ENCODE peak calls at places on chromosomes 13 and 19, in ten cellular contexts. One of them, this sample, is unnamed.

GRCh38 chr13:27973956-27974662 is 5.0 kb upstream of the CDX2 start:
- DNase-seq in AG04450: no peak
- DNase-seq in retinal pigment epithelial cell: no peak
- DNase-seq in A549: no peak
- DNase-seq in Panc1: no peak
- DNase-seq in colonic mucosa: no peak
- DNase-seq in uterus: no peak
- DNase-seq in tibial artery: no peak
- DNase-seq in keratinocyte: no peak
- DNase-seq in kidney epithelial cell: no peak
- DNase-seq in this sample: no peak

GRCh38 chr13:97757807-97758206 is 195.7 kb upstream of the IPO5 start:
- DNase-seq in AG04450: no peak
- DNase-seq in colonic mucosa: no peak
- DNase-seq in keratinocyte: no peak
- DNase-seq in retinal pigment epithelial cell: no peak
- DNase-seq in tibial artery: peak; percentile 68
- DNase-seq in kidney epithelial cell: no peak
- DNase-seq in uterus: no peak
- DNase-seq in Panc1: no peak
- DNase-seq in A549: no peak
- DNase-seq in this sample: no peak

GRCh38 chr19:51676566-51677083 is 16.5 kb upstream of the SPACA6 start:
- DNase-seq in tibial artery: no peak
- DNase-seq in retinal pigment epithelial cell: no peak
- DNase-seq in keratinocyte: no peak
- DNase-seq in AG04450: no peak
- DNase-seq in uterus: no peak
- DNase-seq in colonic mucosa: no peak
- DNase-seq in kidney epithelial cell: no peak
- DNase-seq in A549: no peak
- DNase-seq in Panc1: no peak
- DNase-seq in this sample: no peak

GRCh38 chr13:95588721-95589120 is 36.2 kb downstream of the CLDN10 start:
- DNase-seq in colonic mucosa: no peak
- DNase-seq in AG04450: no peak
- DNase-seq in tibial artery: no peak
- DNase-seq in keratinocyte: no peak
- DNase-seq in Panc1: no peak
- DNase-seq in A549: no peak
- DNase-seq in uterus: no peak
- DNase-seq in kidney epithelial cell: no peak
- DNase-seq in retinal pigment epithelial cell: no peak
- DNase-seq in this sample: no peak

GRCh38 chr13:101127741-101128353 is 288.5 kb downstream of the NALCN start:
- DNase-seq in Panc1: no peak
- DNase-seq in A549: peak; percentile 19
- DNase-seq in tibial artery: no peak
- DNase-seq in retinal pigment epithelial cell: no peak
- DNase-seq in keratinocyte: no peak
- DNase-seq in uterus: no peak
- DNase-seq in AG04450: peak; percentile 13
- DNase-seq in colonic mucosa: no peak
- DNase-seq in kidney epithelial cell: no peak
- DNase-seq in this sample: no peak

GRCh38 chr13:30763786-30764440 is 28.6 kb downstream of the ALOX5AP start:
- DNase-seq in A549: no peak
- DNase-seq in uterus: no peak
- DNase-seq in colonic mucosa: no peak
- DNase-seq in Panc1: no peak
- DNase-seq in retinal pigment epithelial cell: no peak
- DNase-seq in AG04450: no peak
- DNase-seq in keratinocyte: no peak
- DNase-seq in tibial artery: no peak
- DNase-seq in kidney epithelial cell: no peak
- DNase-seq in this sample: no peak

GRCh38 chr13:42545842-42546241 is 28.1 kb upstream of the TNFSF11 start:
- DNase-seq in Panc1: no peak
- DNase-seq in kidney epithelial cell: no peak
- DNase-seq in uterus: no peak
- DNase-seq in colonic mucosa: no peak
- DNase-seq in keratinocyte: no peak
- DNase-seq in AG04450: no peak
- DNase-seq in retinal pigment epithelial cell: no peak
- DNase-seq in tibial artery: no peak
- DNase-seq in A549: no peak
- DNase-seq in this sample: no peak

GRCh38 chr19:58058428-58058827 is 654 bp upstream of the ZNF135 start:
- DNase-seq in AG04450: no peak
- DNase-seq in tibial artery: no peak
- DNase-seq in Panc1: no peak
- DNase-seq in kidney epithelial cell: no peak
- DNase-seq in colonic mucosa: no peak
- DNase-seq in uterus: no peak
- DNase-seq in A549: no peak
- DNase-seq in retinal pigment epithelial cell: no peak
- DNase-seq in keratinocyte: no peak
- DNase-seq in this sample: no peak

GRCh38 chr19:13978306-13978705 is 26.0 kb downstream of the DCAF15 start:
- DNase-seq in Panc1: no peak
- DNase-seq in tibial artery: peak; percentile 89
- DNase-seq in uterus: peak; percentile 92
- DNase-seq in AG04450: no peak
- DNase-seq in keratinocyte: no peak
- DNase-seq in retinal pigment epithelial cell: peak; percentile 33
- DNase-seq in colonic mucosa: peak; percentile 77
- DNase-seq in A549: no peak
- DNase-seq in kidney epithelial cell: no peak
- DNase-seq in this sample: no peak

DNA sequence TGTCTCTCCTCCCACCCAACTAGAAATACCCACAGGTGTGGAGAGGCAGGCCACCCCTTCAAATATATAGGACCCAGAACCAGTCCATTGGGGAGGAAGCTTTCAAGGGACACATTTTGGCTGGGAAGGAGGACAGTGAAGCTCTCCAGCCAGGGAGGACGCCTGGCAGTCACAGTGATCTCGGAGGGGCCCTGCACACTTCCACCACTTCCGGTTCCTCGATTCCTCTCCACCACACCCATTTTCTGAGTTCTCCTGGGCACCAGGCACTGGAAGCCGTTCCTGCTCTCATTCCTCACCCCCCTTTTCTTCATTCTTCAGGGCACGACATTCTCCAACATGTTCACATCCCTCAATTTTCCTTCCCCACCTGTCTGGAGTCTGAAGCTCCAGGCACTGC is 30.4 kb upstream of the CEACAM21 start:
- DNase-seq in keratinocyte: no peak
- DNase-seq in uterus: no peak
- DNase-seq in retinal pigment epithelial cell: no peak
- DNase-seq in tibial artery: no peak
- DNase-seq in kidney epithelial cell: no peak
- DNase-seq in AG04450: no peak
- DNase-seq in A549: no peak
- DNase-seq in colonic mucosa: no peak
- DNase-seq in Panc1: no peak
- DNase-seq in this sample: no peak
- H3K4me3 ChIP-seq in keratinocyte: no peak overlapping the region
- H3K4me3 ChIP-seq in uterus: no peak overlapping the region
- H3K4me3 ChIP-seq in retinal pigment epithelial cell: no peak overlapping the region
- H3K4me3 ChIP-seq in tibial artery: no peak overlapping the region
- H3K4me3 ChIP-seq in kidney epithelial cell: no peak overlapping the region
- H3K4me3 ChIP-seq in AG04450: no peak overlapping the region
- H3K4me3 ChIP-seq in A549: no peak overlapping the region
- H3K4me3 ChIP-seq in colonic mucosa: no peak overlapping the region
- H3K4me3 ChIP-seq in Panc1: no peak overlapping the region
- H3K4me3 ChIP-seq in this sample: no peak overlapping the region

GRCh38 chr13:46486270-46486669 is 66.7 kb upstream of the LRCH1 start:
- DNase-seq in kidney epithelial cell: no peak
- DNase-seq in tibial artery: no peak
- DNase-seq in retinal pigment epithelial cell: no peak
- DNase-seq in Panc1: no peak
- DNase-seq in colonic mucosa: no peak
- DNase-seq in uterus: no peak
- DNase-seq in keratinocyte: no peak
- DNase-seq in A549: no peak
- DNase-seq in AG04450: no peak
- DNase-seq in this sample: no peak
- TF ChIP-seq CTCF in kidney epithelial cell: no peak
- TF ChIP-seq CTCF in tibial artery: no peak
- TF ChIP-seq CTCF in retinal pigment epithelial cell: no peak
- TF ChIP-seq CTCF in Panc1: no peak
- TF ChIP-seq CTCF in colonic mucosa: no peak
- TF ChIP-seq CTCF in uterus: no peak
- TF ChIP-seq CTCF in keratinocyte: no peak
- TF ChIP-seq CTCF in A549: no peak
- TF ChIP-seq CTCF in AG04450: no peak
- TF ChIP-seq CTCF in this sample: no peak

GRCh38 chr19:6482343-6482686 is 728 bp upstream of the DENND1C start:
- DNase-seq in kidney epithelial cell: no peak
- DNase-seq in AG04450: no peak
- DNase-seq in colonic mucosa: no peak
- DNase-seq in retinal pigment epithelial cell: no peak
- DNase-seq in Panc1: no peak
- DNase-seq in keratinocyte: no peak
- DNase-seq in tibial artery: no peak
- DNase-seq in uterus: no peak
- DNase-seq in A549: no peak
- DNase-seq in this sample: no peak

GRCh38 chr19:6478815-6479214 is 2.8 kb downstream of the DENND1C start:
- DNase-seq in kidney epithelial cell: no peak
- DNase-seq in Panc1: no peak
- DNase-seq in uterus: no peak
- DNase-seq in keratinocyte: no peak
- DNase-seq in A549: no peak
- DNase-seq in colonic mucosa: no peak
- DNase-seq in tibial artery: no peak
- DNase-seq in AG04450: no peak
- DNase-seq in retinal pigment epithelial cell: no peak
- DNase-seq in this sample: no peak

GRCh38 chr19:6479836-6480398 is 1.7 kb downstream of the DENND1C start:
- DNase-seq in kidney epithelial cell: no peak
- DNase-seq in A549: no peak
- DNase-seq in AG04450: no peak
- DNase-seq in keratinocyte: no peak
- DNase-seq in retinal pigment epithelial cell: no peak
- DNase-seq in Panc1: no peak
- DNase-seq in colonic mucosa: no peak
- DNase-seq in tibial artery: no peak
- DNase-seq in uterus: no peak
- DNase-seq in this sample: no peak

GRCh38 chr19:6481541-6482342 is at the start of gene DENND1C:
- DNase-seq in uterus: no peak
- DNase-seq in keratinocyte: no peak
- DNase-seq in tibial artery: no peak
- DNase-seq in colonic mucosa: no peak
- DNase-seq in retinal pigment epithelial cell: no peak
- DNase-seq in A549: no peak
- DNase-seq in kidney epithelial cell: no peak
- DNase-seq in AG04450: no peak
- DNase-seq in Panc1: no peak
- DNase-seq in this sample: no peak

DNA sequence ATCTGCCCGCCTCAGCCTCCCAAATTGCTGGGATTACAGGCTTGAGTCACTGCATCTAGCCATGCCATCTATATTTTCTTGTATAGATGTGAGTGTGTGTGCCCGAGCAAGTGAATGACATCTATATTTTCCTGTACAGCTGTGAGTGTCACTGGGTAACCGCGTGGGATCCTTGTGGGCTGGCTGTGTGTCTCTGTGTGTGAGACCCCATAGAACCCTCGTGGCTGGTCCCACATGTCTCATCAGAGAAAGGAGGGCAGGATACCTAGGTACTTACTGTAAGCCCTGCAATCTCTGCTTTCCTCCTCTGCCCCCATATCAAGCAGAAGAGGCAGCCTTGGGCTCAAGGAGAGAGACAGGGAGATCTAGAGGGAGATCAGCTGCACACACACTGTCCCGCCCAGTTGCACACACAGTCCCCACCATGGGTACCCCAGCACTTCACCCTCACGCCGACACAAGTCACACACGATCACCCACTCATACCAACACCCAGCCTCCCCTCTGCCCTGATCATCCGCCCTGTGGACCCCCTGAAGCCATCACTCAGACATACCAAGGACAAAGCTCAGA is 658 bp downstream of the DENND1C start:
- DNase-seq in kidney epithelial cell: no peak
- DNase-seq in AG04450: no peak
- DNase-seq in Panc1: no peak
- DNase-seq in keratinocyte: no peak
- DNase-seq in A549: no peak
- DNase-seq in colonic mucosa: no peak
- DNase-seq in tibial artery: no peak
- DNase-seq in retinal pigment epithelial cell: no peak
- DNase-seq in uterus: no peak
- DNase-seq in this sample: no peak
- H3K4me3 ChIP-seq in kidney epithelial cell: no peak overlapping the region
- H3K4me3 ChIP-seq in AG04450: no peak overlapping the region
- H3K4me3 ChIP-seq in Panc1: no peak overlapping the region
- H3K4me3 ChIP-seq in keratinocyte: no peak overlapping the region
- H3K4me3 ChIP-seq in A549: no peak overlapping the region
- H3K4me3 ChIP-seq in colonic mucosa: peak overlapping the region; percentile 27
- H3K4me3 ChIP-seq in tibial artery: no peak overlapping the region
- H3K4me3 ChIP-seq in retinal pigment epithelial cell: no peak overlapping the region
- H3K4me3 ChIP-seq in uterus: no peak overlapping the region
- H3K4me3 ChIP-seq in this sample: no peak overlapping the region

DNA sequence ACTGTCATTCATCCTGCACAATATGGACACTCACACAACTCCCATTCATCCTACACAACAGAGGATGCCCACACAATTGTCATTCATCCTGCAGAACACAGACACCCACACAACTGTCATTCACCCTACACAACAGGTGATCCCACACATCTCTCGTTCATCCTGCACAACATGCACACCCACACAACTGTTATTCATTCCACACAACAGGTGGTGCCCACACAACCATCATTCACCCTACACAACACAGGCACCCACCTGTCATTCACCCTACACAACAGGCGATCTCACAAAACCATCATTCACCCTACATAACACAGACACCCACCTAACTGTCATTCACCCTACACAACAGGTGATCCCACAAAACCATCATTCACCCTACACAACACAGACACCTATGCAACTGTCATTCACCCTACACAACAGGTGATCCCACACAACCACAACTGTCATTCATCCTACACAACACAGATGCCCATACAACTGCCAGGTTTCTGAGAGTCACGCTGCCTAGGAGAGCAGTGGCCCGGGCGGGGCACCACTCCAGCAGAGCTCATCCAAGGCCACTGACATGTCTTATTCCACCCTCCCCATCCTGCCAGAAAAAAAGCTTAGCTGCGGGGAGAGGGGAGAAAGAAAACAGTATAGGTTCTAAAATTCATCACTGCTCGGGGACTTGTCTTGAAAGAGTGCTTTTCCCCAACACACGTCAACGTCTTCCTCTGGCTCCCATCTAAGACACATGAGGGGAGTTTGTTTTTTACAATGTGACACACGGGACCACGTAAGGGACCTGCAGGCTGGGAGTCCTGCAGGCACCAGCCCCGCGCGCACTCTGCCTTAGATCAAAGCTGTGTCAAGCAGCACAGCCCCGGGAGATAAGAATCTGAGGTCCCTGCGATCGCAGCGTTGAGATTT is 44.0 kb downstream of the KLF2 start:
- DNase-seq in Panc1: no peak
- DNase-seq in retinal pigment epithelial cell: no peak
- DNase-seq in colonic mucosa: no peak
- DNase-seq in A549: no peak
- DNase-seq in keratinocyte: no peak
- DNase-seq in AG04450: no peak
- DNase-seq in kidney epithelial cell: no peak
- DNase-seq in uterus: no peak
- DNase-seq in tibial artery: no peak
- DNase-seq in this sample: no peak
- TF ChIP-seq CTCF in Panc1: no peak
- TF ChIP-seq CTCF in retinal pigment epithelial cell: no peak
- TF ChIP-seq CTCF in colonic mucosa: no peak
- TF ChIP-seq CTCF in A549: no peak
- TF ChIP-seq CTCF in keratinocyte: no peak
- TF ChIP-seq CTCF in AG04450: no peak
- TF ChIP-seq CTCF in kidney epithelial cell: no peak
- TF ChIP-seq CTCF in uterus: no peak
- TF ChIP-seq CTCF in tibial artery: no peak
- TF ChIP-seq CTCF in this sample: no peak